ENCODE peak calls at places on chromosome 10, in four cellular contexts. K is H1, Q is HepG2, S is K562. X is an unnamed sample.

GRCh38 chr10:87973635-87974034 is 110.2 kb downstream of the PTEN start:
- DNase-seq in K (peak; percentile 9), Q (no peak), S (no peak), X (no peak)

GRCh38 chr10:74949024-74949423 is 122.6 kb downstream of the KAT6B start:
- DNase-seq in K (no peak), Q (peak; percentile 38), S (no peak), X (no peak)

GRCh38 chr10:95445837-95446347 is 115.3 kb downstream of the SORBS1 start:
- DNase-seq in K (peak; percentile 53), Q (peak; percentile 60), S (peak; percentile 63), X (peak; percentile 73)

GRCh38 chr10:112374724-112375541 is 1.0 kb downstream of the ACSL5 start:
- DNase-seq in K (no peak), Q (peak; percentile 59), S (no peak), X (no peak)

GRCh38 chr10:110323503-110323902 is 18.8 kb upstream of the SMNDC1 start:
- DNase-seq in K (no peak), Q (no peak), S (no peak), X (no peak)

GRCh38 chr10:88493676-88494483 is 89.2 kb downstream of the RNLS start:
- DNase-seq in K (no peak), Q (no peak), S (no peak), X (peak; percentile 67)

GRCh38 chr10:113991091-113991860 is 52.4 kb upstream of the ADRB1 start:
- DNase-seq in K (no peak), Q (no peak), S (no peak), X (no peak)

GRCh38 chr10:124093076-124093773 is at the start of gene CHST15:
- DNase-seq in K (peak; percentile 54), Q (peak; percentile 86), S (no peak), X (peak; percentile 63)

GRCh38 chr10:29555746-29556481 is 78.9 kb downstream of the SVIL start:
- DNase-seq in K (no peak), Q (no peak), S (no peak), X (no peak)

GRCh38 chr10:22962817-22963216 is 35.0 kb downstream of the ARMC3 start:
- DNase-seq in K (no peak), Q (no peak), S (no peak), X (no peak)

GRCh38 chr10:79937661-79938226 is 11.2 kb downstream of the SFTPD start:
- DNase-seq in K (no peak), Q (no peak), S (no peak), X (no peak)

GRCh38 chr10:114043532-114044250 is at the start of gene ADRB1:
- DNase-seq in K (no peak), Q (peak; percentile 28), S (peak; percentile 32), X (peak; percentile 61)

GRCh38 chr10:91596821-91597396 is 36.0 kb downstream of the PPP1R3C start:
- DNase-seq in K (no peak), Q (no peak), S (no peak), X (peak; percentile 88)

GRCh38 chr10:60480865-60481563 is 91.3 kb upstream of the ANK3 start:
- DNase-seq in K (no peak), Q (no peak), S (no peak), X (peak; percentile 40)

GRCh38 chr10:133458021-133458709 is 4.4 kb downstream of the SCART1 start:
- DNase-seq in K (no peak), Q (no peak), S (no peak), X (no peak)

DNA sequence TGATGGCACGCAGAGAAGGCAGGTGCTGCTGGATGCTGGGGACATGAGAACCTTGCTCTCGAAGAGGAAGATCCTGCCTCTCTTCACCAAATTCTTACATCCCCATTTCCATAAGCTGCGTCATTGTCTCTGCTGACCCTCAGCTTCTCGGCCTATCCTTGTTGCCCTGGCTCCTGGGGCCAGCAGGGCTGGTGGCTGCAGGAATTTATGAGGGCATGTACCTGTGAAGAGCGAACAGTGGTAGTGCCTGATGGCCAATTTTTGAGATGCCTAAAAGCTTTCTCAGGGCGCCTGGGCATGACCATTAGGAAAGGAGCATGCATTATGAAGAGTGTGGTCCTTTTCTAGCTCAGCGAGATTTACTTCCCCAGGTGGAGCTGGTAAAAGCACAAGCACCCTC is 479.5 kb upstream of the KLF6 start:
- DNase-seq in K (no peak), Q (no peak), S (no peak), X (no peak)
- TF ChIP-seq JUN in K (no peak), Q (no peak), S (no peak), X (no peak)

GRCh38 chr10:103197177-103197576 is 4.1 kb upstream of the NT5C2 start:
- DNase-seq in K (no peak), Q (peak; percentile 78), S (peak; percentile 14), X (peak; percentile 87)

GRCh38 chr10:103193820-103194529 is 903 bp upstream of the NT5C2 start:
- DNase-seq in K (no peak), Q (no peak), S (no peak), X (no peak)

GRCh38 chr10:103192089-103192450 is 1.0 kb downstream of the NT5C2 start:
- DNase-seq in K (no peak), Q (no peak), S (peak; percentile 18), X (no peak)

GRCh38 chr10:103192451-103193106 is 493 bp downstream of the NT5C2 start:
- DNase-seq in K (no peak), Q (peak; percentile 72), S (no peak), X (peak; percentile 90)

GRCh38 chr10:103193107-103193819 is at the start of gene NT5C2:
- DNase-seq in K (no peak), Q (peak; percentile 40), S (peak; percentile 81), X (peak; percentile 69)
- H3K79me2 ChIP-seq in K (peaks cover 41% of the 10 kb centered on the region), Q (peaks cover 42% of the 10 kb centered on the region), S (peaks cover 42% of the 10 kb centered on the region), X (peaks cover 42% of the 10 kb centered on the region)

DNA sequence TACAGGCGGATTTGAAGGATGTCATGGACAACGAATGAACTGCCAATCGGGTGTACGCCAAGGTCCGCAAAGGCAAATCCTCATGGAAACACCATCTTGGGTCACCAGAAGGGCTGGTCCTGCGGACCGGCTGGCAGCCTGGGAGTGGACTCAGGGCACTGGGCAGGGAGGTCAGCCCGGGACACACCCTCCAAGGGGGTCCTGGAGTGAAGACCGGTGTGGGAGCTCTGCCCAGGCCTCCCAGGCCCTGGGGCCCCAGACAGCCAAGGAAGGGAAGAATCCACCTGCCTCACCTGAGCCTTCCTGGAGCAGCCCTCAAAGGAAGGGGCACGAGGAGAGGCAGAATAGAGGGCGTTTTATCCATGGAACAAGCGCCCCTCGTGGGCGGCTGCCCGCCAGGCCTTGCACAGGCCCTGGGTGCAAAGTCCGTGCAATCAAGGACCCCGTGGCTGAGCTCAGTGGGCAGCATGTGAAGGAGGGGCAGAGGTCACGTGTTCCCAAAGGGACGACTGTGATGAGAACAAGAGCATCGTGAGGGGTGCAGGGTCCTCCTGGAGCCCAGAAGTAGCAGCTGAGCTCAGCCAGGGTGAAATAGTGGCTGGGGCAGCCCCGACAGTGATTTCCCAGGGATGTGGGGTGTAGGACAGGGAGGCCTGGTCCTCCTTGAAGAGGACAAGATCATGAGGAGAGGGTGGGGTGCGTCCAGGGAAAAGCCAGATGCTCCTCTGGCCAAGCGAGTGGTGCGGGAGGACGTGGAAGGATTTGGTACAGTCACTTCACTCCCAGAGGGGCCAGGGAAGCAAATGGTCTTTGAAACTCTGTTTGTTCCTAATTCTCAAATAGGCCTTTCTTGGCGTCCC is 105.2 kb downstream of the TCERG1L start:
- DNase-seq in K (no peak), Q (no peak), S (no peak), X (no peak)
- TF ChIP-seq JUN in K (no peak), Q (no peak), S (no peak), X (no peak)

DNA sequence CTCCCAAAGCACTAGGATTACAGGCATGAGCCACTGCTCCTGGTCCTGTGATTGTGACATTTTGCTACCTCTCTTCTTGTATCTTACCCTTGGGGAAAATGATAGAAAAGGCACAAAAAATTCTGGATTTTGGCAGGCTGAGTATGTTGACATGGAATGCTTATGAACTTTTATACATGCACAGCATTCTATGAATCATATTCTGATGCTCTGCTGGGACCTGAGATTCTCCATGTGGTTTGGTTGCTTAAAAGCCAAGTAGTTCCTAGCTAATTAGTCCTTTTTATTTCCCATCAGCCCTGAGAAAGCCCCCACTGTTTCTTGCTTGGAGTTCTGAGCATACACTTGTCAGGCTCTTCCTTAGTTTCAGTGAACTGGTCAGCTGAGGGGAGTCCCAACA is 8.3 kb upstream of the KAZALD1 start:
- DNase-seq in K (no peak), Q (no peak), S (no peak), X (no peak)
- H3K79me2 ChIP-seq in K (no peaks in the 10 kb centered on the region), Q (peaks cover 9% of the 10 kb centered on the region), S (peaks cover 28% of the 10 kb centered on the region), X (no peaks in the 10 kb centered on the region)

DNA sequence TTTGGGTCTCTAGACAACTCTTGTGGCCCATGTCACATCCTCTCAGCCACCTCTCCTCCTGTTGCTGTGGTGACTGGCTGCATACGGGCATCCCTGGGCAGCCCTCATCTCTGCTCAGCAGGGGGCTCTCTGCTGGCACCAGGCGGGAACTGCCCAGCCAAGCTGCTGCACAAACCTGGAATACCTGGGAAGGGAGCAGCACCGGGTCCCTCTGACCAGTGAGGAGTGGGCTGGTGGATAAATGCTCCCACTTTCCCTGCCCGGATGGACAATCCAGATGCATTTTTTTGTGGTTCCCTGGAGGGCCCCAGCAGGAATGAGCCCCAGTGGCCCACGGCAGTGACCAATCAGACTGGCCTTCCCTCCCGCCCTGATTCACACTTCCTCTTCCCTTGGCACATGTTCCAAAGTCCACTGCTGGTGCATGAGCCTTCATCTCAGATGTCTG is 21.9 kb downstream of the GRID1 start:
- DNase-seq in K (no peak), Q (no peak), S (no peak), X (no peak)
- TF ChIP-seq JUN in K (no peak), Q (no peak), S (no peak), X (no peak)